ENCODE peak calls at places on chromosomes 6 and 20, in ten cellular contexts. M is AG04450, D is heart left ventricle, F is AG10803, O is dorsolateral prefrontal cortex, X is left ventricle myocardium inferior, H is gastrocnemius medialis, N is A549, G is choroid plexus epithelial cell, Y is pancreas. W is an unnamed sample.
A peak's percentile ranks its signal among the peaks of the same experiment; 100 is the strongest.

GRCh38 chr6:104855507-104855906 is 4.2 kb downstream of the HACE1 start:
- DNase-seq in H (no peak), F (peak; percentile 38), O (no peak), G (peak; percentile 31), Y (no peak), D (no peak), M (no peak), N (no peak), X (no peak), W (peak; percentile 17)

GRCh38 chr20:53954734-53955658 is 115.4 kb downstream of the BCAS1 start:
- DNase-seq in O (no peak), X (no peak), Y (no peak), D (no peak), N (no peak), G (no peak), M (no peak), F (no peak), H (no peak), W (no peak)

GRCh38 chr20:62975812-62976413 is 23.4 kb downstream of the SLC17A9 start:
- DNase-seq in O (no peak), G (no peak), Y (no peak), H (no peak), F (no peak), M (no peak), X (no peak), D (no peak), N (no peak), W (no peak)

GRCh38 chr6:115948751-115949150 is 111.9 kb downstream of the FRK start:
- DNase-seq in N (no peak), D (no peak), F (no peak), X (no peak), Y (no peak), O (no peak), H (no peak), M (no peak), G (no peak), W (no peak)

GRCh38 chr20:18058661-18059467 is 1.1 kb upstream of the OVOL2 start:
- DNase-seq in D (no peak), G (no peak), M (no peak), O (no peak), F (no peak), Y (peak; percentile 88), X (no peak), H (no peak), N (no peak), W (no peak)

GRCh38 chr6:75286955-75287354 is 2.4 kb upstream of the TMEM30A start:
- DNase-seq in O (no peak), H (no peak), X (no peak), Y (no peak), M (no peak), D (no peak), N (no peak), G (no peak), F (no peak), W (no peak)

GRCh38 chr6:167293088-167293589 is 2.0 kb downstream of the UNC93A start:
- DNase-seq in G (no peak), H (no peak), M (no peak), Y (no peak), O (no peak), N (no peak), F (no peak), D (no peak), X (no peak), W (no peak)

GRCh38 chr6:140858381-140858971 is 1274.2 kb upstream of the GJE1 start:
- DNase-seq in H (no peak), X (no peak), F (no peak), N (no peak), Y (no peak), G (no peak), O (no peak), M (no peak), D (no peak), W (no peak)

GRCh38 chr6:108027594-108027993 is 46.9 kb downstream of the OSTM1 start:
- DNase-seq in O (no peak), N (no peak), G (peak; percentile 41), D (no peak), H (no peak), F (peak; percentile 4), M (no peak), Y (no peak), X (no peak), W (no peak)

GRCh38 chr6:148432405-148433195 is 90.0 kb downstream of the SASH1 start:
- DNase-seq in G (no peak), M (no peak), D (peak; percentile 42), N (no peak), F (no peak), H (no peak), O (no peak), X (no peak), Y (no peak), W (peak; percentile 24)

GRCh38 chr6:156559151-156559690 is 218.0 kb upstream of the ARID1B start:
- DNase-seq in M (no peak), G (no peak), O (no peak), N (no peak), F (no peak), X (no peak), Y (no peak), H (no peak), D (no peak), W (no peak)

GRCh38 chr6:4914412-4915159 is 89.3 kb downstream of the RPP40 start:
- DNase-seq in H (no peak), M (peak; percentile 49), N (no peak), G (peak; percentile 73), F (peak; percentile 78), Y (no peak), O (no peak), D (no peak), X (no peak), W (no peak)

GRCh38 chr20:9287826-9288225 is 218.9 kb downstream of the PLCB4 start:
- DNase-seq in N (no peak), H (no peak), M (no peak), Y (no peak), O (no peak), F (no peak), X (no peak), D (no peak), G (no peak), W (no peak)

GRCh38 chr6:37170273-37171140 is 555 bp downstream of the PIM1 start:
- DNase-seq in H (peak; percentile 26), M (no peak), N (peak; percentile 42), D (peak; percentile 42), F (peak; percentile 42), G (peak; percentile 60), X (peak; percentile 50), Y (peak; percentile 89), O (no peak), W (no peak)
- TF ChIP-seq CTCF in H (peak; percentile 36), M (peak; percentile 30), N (peak; percentile 3), D (no peak), F (peak; percentile 18), G (no peak), X (peak; percentile 43), Y (no peak), O (no peak), W (no peak)

DNA sequence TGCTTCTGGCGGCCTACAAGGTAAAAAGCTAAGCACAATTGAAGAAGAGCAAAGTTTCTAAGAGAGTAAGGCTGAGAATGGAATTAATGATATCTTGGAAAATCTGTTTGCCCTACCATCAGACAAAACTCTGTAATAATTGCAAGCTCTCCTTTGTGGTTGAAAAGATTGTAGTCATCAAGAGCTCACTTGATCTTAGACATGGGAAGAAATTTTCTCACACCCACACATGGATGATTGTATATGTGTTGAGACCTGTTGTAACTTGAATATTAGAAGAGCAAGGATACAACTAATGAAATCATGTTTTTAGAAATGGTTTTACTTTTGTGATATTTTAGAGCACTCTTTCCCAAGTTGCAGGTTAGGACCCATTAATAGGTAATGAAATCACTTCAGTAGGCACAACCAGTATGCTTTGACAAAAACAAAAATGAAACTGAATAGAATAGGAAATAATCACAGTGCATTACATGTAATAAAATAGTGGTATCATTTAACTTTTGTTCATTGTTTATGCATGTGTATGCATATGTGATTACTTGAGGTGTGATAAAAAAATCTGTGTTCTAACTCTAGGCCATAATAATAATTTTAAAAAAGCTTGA is 14.0 kb downstream of the DCBLD1 start:
- DNase-seq in H (no peak), M (no peak), Y (no peak), O (no peak), G (peak; percentile 83), F (peak; percentile 69), D (no peak), X (no peak), N (no peak), W (no peak)
- H3K4me3 ChIP-seq in H (no peak overlapping the region), M (no peak overlapping the region), Y (no peak overlapping the region), O (no peak overlapping the region), G (no peak overlapping the region), F (no peak overlapping the region), D (peak overlapping the region; percentile 8), X (peak overlapping the region; percentile 20), N (peak overlapping the region; percentile 7), W (no peak overlapping the region)

GRCh38 chr20:33515569-33516216 is 25.8 kb downstream of the CBFA2T2 start:
- DNase-seq in N (no peak), D (no peak), Y (no peak), X (no peak), O (no peak), M (no peak), F (no peak), H (no peak), G (no peak), W (no peak)
- TF ChIP-seq CTCF in N (peak; percentile 38), D (no peak), Y (no peak), X (no peak), O (no peak), M (peak; percentile 43), F (peak; percentile 32), H (no peak), G (peak; percentile 55), W (peak; percentile 35)

GRCh38 chr20:48079028-48079427 is 293.7 kb upstream of the SULF2 start:
- DNase-seq in D (no peak), Y (no peak), G (no peak), M (no peak), X (no peak), N (no peak), F (no peak), O (no peak), H (no peak), W (no peak)

GRCh38 chr20:48076247-48076646 is 291.0 kb upstream of the SULF2 start:
- DNase-seq in G (no peak), X (no peak), D (no peak), M (no peak), H (no peak), N (no peak), Y (no peak), O (no peak), F (no peak), W (no peak)

GRCh38 chr20:48080583-48080982 is 295.3 kb upstream of the SULF2 start:
- DNase-seq in X (no peak), G (no peak), H (no peak), O (no peak), M (no peak), D (no peak), F (no peak), Y (no peak), N (no peak), W (no peak)

GRCh38 chr20:48075591-48076174 is 290.4 kb upstream of the SULF2 start:
- DNase-seq in F (peak; percentile 11), M (no peak), N (no peak), Y (no peak), H (no peak), G (no peak), D (no peak), O (no peak), X (no peak), W (no peak)

DNA sequence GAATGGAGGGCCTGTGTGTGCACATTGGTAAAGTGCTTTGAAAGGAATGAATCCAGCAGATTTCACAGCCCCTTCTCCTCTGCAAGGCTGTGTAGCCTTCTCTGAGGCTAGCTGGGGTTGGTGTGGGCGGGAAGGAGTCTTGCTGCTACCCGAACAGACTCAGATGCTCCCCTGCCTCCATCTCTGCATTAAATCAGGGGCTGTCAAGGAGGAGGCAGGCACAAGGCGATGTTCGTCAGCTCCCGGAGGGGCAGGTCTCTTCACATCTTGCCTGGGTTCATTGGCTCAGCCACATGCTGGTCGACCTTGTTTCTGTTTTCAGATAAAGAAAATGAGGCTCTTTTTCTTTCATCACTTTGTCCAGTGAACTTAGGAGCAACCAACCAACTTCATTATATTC is 291.5 kb upstream of the SULF2 start:
- DNase-seq in N (no peak), Y (no peak), X (no peak), G (no peak), H (no peak), D (no peak), F (no peak), M (no peak), O (no peak), W (no peak)
- H3K4me3 ChIP-seq in N (no peak overlapping the region), Y (no peak overlapping the region), X (no peak overlapping the region), G (no peak overlapping the region), H (no peak overlapping the region), D (no peak overlapping the region), F (no peak overlapping the region), M (no peak overlapping the region), O (no peak overlapping the region), W (no peak overlapping the region)